ENCODE peak calls at places on chromosomes 6 and 20, in seven cellular contexts. W, G, R, I, M, P and D are unnamed samples.

GRCh38 chr20:62921119-62921687 is 5.1 kb downstream of the DIDO1 start:
- DNase-seq in P (peak), W (peak), R (peak), G (peak), I (peak), M (no peak), D (peak)

GRCh38 chr6:169319561-169319960 is 65.9 kb upstream of the THBS2 start:
- DNase-seq in M (no peak), G (peak), I (no peak), W (no peak), P (no peak), R (no peak), D (no peak)

GRCh38 chr20:36745927-36746659 is at the start of gene NDRG3:
- DNase-seq in R (peak), W (peak), I (peak), P (peak), M (peak), G (peak), D (peak)

GRCh38 chr6:140366991-140367390 is 992.5 kb upstream of the CITED2 start:
- DNase-seq in I (no peak), M (no peak), R (no peak), W (peak), G (peak), P (no peak), D (no peak)

GRCh38 chr6:10193321-10193720 is 221.6 kb downstream of the TFAP2A start:
- DNase-seq in R (no peak), M (no peak), P (no peak), I (no peak), G (no peak), W (no peak), D (no peak)

GRCh38 chr6:161000632-161001031 is 9.1 kb downstream of the MAP3K4 start:
- DNase-seq in W (no peak), I (no peak), P (no peak), G (no peak), R (no peak), M (no peak), D (no peak)

GRCh38 chr20:3470208-3470626 is 601 bp upstream of the ATRN start:
- DNase-seq in W (no peak), I (no peak), R (no peak), G (no peak), M (no peak), P (no peak), D (peak)

GRCh38 chr20:32201977-32202363 is 5.6 kb downstream of the PLAGL2 start:
- DNase-seq in W (no peak), P (no peak), I (no peak), G (peak), M (no peak), R (no peak), D (no peak)

GRCh38 chr20:43536817-43537440 is 21.9 kb upstream of the SGK2 start:
- DNase-seq in G (no peak), W (no peak), I (no peak), P (no peak), R (no peak), M (no peak), D (peak)

GRCh38 chr20:58647814-58648501 is 3.1 kb upstream of the STX16 start:
- DNase-seq in I (no peak), R (no peak), G (peak), W (peak), M (no peak), P (no peak), D (no peak)

GRCh38 chr6:70385931-70386330 is 27.4 kb upstream of the FAM135A start:
- DNase-seq in P (no peak), R (no peak), M (no peak), G (peak), I (no peak), W (no peak), D (no peak)

GRCh38 chr6:34912715-34913464 is 23.8 kb downstream of the ANKS1A start:
- DNase-seq in M (no peak), I (peak), P (no peak), W (peak), G (peak), R (no peak), D (no peak)

GRCh38 chr20:54431545-54431944 is 43.8 kb upstream of the DOK5 start:
- DNase-seq in G (peak), I (no peak), M (no peak), W (no peak), P (no peak), R (no peak), D (no peak)

GRCh38 chr6:44704240-44705150 is 317.0 kb downstream of the CDC5L start:
- DNase-seq in G (no peak), M (no peak), P (no peak), W (no peak), I (no peak), R (no peak), D (no peak)

GRCh38 chr6:132797975-132798819 is at the start of gene SLC18B1:
- DNase-seq in I (peak), M (peak), P (no peak), R (peak), W (no peak), G (no peak), D (peak)

GRCh38 chr20:9835302-9835701 is 3.6 kb downstream of the PAK5 start:
- DNase-seq in P (no peak), R (no peak), G (no peak), W (no peak), M (no peak), I (no peak), D (no peak)

GRCh38 chr20:9837634-9838033 is 1.2 kb downstream of the PAK5 start:
- DNase-seq in R (no peak), G (no peak), I (no peak), W (no peak), P (no peak), M (no peak), D (no peak)

GRCh38 chr20:9839626-9840025 is 750 bp upstream of the PAK5 start:
- DNase-seq in W (no peak), P (no peak), G (no peak), I (no peak), M (no peak), R (no peak), D (no peak)

GRCh38 chr20:9838035-9838377 is 870 bp downstream of the PAK5 start:
- DNase-seq in W (no peak), G (no peak), I (no peak), P (no peak), R (no peak), M (no peak), D (peak)

GRCh38 chr20:9838378-9839295 is at the start of gene PAK5:
- DNase-seq in W (peak), M (no peak), I (no peak), P (peak), G (peak), R (peak), D (peak)
- H3K4me3 ChIP-seq in W (no peak), M (peak), I (no peak), P (peak), G (no peak), R (no peak), D (peak)

GRCh38 chr6:136112262-136112661 is 137.8 kb downstream of the MTFR2 start:
- DNase-seq in R (no peak), W (no peak), G (no peak), M (no peak), I (no peak), P (no peak), D (no peak)

GRCh38 chr6:136114661-136115060 is 135.4 kb downstream of the MTFR2 start:
- DNase-seq in M (no peak), I (no peak), G (no peak), P (no peak), W (no peak), R (no peak), D (no peak)

GRCh38 chr6:136111831-136112230 is 138.3 kb downstream of the MTFR2 start:
- DNase-seq in I (no peak), P (no peak), M (no peak), R (no peak), G (no peak), W (no peak), D (no peak)

GRCh38 chr6:136115941-136116340 is 134.2 kb downstream of the MTFR2 start:
- DNase-seq in P (no peak), R (no peak), M (no peak), W (no peak), G (no peak), I (no peak), D (no peak)

GRCh38 chr6:136113736-136114173 is 136.4 kb downstream of the MTFR2 start:
- DNase-seq in M (peak), I (no peak), W (peak), R (no peak), G (peak), P (no peak), D (peak)
- H3K4me3 ChIP-seq in M (peak), I (no peak), W (no peak), R (no peak), G (no peak), P (no peak), D (no peak)

DNA sequence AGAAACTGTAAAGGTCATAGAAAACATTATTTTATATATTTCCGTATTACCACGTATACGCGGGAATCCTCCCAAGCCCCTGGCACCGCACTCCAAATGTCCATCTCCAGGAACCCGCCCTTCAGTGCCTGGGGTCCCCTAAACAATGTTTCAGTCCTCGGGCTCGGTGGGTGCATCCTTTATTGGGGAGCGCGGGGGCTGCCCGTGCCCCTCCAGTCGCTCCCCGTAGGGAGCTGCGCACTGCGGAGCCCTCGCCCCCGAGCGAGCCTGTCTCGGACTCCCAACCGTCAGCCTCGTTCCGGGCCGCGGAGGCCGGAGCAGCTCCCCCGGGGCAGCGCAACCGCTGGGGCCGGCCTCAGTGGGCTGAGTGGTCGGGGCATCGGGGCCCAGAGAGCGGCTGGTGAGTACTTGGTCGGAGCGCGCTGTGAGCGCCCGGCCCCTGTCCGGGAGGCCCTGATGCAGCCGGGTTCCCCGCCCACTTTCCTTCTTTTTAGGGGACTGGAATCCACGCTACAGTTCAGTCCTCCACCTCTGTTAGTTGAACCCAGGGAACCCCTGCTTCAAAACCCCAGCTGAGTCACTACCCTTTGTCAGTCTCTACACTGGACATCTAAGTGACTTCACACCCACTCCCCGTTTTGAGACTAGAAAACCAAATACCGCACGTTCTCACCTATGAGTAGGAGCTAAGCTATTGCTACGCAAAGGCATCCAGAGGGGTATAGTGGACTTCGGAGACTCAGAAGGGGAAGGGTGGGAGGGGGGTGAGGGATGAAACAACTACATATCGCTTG is at the start of gene DNAH8:
- DNase-seq in G (no peak), P (no peak), R (no peak), M (no peak), I (no peak), W (no peak), D (no peak)
- H3K4me3 ChIP-seq in G (peak), P (no peak), R (no peak), M (peak), I (no peak), W (peak), D (no peak)

GRCh38 chr6:15950962-15951569 is 177.8 kb upstream of the MYLIP start:
- DNase-seq in R (no peak), P (no peak), M (no peak), I (no peak), G (no peak), W (no peak), D (no peak)

GRCh38 chr6:15947436-15947835 is 181.4 kb upstream of the MYLIP start:
- DNase-seq in R (no peak), W (no peak), I (no peak), M (no peak), G (no peak), P (no peak), D (no peak)

GRCh38 chr6:15947923-15948322 is 181.0 kb upstream of the MYLIP start:
- DNase-seq in W (no peak), M (no peak), I (no peak), P (no peak), R (no peak), G (no peak), D (no peak)

GRCh38 chr6:15946701-15947390 is 182.0 kb upstream of the MYLIP start:
- DNase-seq in P (no peak), G (no peak), I (no peak), M (no peak), W (no peak), R (no peak), D (no peak)

DNA sequence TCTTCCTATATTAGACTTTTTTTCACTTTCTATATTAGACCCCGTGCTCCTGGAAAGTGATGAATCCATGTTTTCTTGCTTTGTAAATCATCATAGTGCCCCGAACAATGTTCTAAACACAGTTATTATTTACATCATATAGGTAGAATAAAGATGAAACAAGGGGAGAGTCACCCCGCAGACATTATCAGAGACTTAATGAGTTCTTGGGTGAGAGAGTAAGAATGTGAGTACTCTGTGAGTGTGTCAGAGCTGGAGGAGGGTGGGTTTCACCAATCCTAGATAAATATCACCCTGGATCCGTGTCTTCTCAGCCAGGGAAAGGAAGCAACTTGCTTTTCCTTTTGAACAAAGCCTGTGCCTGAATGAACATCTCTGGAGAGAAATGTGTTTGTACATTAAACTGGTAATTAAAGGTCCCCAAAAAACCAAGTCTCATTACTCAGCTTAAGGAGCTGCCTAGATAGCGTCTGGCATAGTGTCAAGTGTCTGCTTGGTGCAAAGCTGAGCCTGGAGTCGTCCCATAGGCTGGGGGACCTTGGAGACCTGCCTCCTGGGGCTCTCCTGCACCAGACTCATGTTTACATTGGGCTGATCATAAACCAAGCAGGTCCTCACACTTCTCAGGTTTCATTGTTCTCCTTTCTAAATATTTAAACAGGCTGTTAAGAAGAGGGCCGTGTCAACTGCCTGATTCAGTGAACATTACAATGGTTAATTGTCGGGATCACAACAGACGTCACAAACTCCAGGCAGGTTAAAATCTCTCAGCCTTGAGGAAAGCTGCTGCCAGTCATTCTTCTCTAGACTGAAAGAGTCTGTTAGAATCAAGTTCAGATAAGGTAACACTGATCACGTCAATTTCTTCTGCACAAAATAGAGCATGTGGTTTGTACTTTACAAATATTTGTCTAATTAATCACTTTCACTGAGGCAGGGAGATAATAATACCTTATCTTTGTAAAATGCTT is 179.7 kb upstream of the MYLIP start:
- DNase-seq in M (no peak), W (peak), I (no peak), P (peak), R (no peak), G (no peak), D (peak)
- H3K4me3 ChIP-seq in M (no peak), W (no peak), I (no peak), P (no peak), R (no peak), G (no peak), D (no peak)

GRCh38 chr6:90496617-90497016 is 90.3 kb downstream of the MAP3K7 start:
- DNase-seq in G (no peak), M (no peak), I (no peak), P (no peak), W (peak), R (no peak), D (no peak)

GRCh38 chr6:90494067-90494773 is 92.7 kb downstream of the MAP3K7 start:
- DNase-seq in I (no peak), M (no peak), P (no peak), R (no peak), W (no peak), G (no peak), D (no peak)

GRCh38 chr6:90496191-90496590 is 90.7 kb downstream of the MAP3K7 start:
- DNase-seq in W (no peak), G (no peak), P (no peak), M (no peak), I (no peak), R (no peak), D (no peak)

GRCh38 chr6:90493332-90493731 is 93.5 kb downstream of the MAP3K7 start:
- DNase-seq in P (no peak), G (peak), M (no peak), I (no peak), W (no peak), R (no peak), D (no peak)

DNA sequence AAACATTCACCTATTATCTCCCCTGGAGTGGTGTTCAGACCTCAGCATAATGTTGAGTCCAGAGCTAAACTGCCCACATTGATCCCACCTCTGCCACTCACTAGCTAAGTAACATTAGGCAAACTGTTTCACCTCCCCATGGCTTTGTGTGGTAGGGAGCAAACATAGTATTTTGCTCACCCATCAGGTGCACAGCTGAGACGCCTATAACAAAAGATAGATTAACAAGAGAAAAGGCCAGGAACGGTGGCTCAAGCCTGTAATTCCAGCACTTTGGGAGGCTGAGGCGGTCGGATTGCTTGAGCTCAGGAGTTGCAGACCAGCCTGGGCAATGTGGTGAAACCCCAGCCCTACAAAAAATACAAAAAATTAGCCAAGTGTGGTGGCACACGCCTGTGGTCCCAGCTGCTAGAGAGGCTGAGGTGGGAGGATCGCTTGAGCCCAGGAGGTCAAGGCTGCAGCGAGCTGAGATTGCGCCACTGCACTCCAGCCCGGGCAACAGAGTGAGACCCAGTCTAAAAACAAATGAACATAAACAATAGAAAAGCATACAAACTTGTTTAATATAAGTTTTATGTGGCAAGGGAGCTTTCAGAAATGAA is 91.6 kb downstream of the MAP3K7 start:
- DNase-seq in I (no peak), P (no peak), G (no peak), R (no peak), M (no peak), W (no peak), D (no peak)
- H3K4me3 ChIP-seq in I (no peak), P (no peak), G (no peak), R (no peak), M (no peak), W (no peak), D (no peak)

DNA sequence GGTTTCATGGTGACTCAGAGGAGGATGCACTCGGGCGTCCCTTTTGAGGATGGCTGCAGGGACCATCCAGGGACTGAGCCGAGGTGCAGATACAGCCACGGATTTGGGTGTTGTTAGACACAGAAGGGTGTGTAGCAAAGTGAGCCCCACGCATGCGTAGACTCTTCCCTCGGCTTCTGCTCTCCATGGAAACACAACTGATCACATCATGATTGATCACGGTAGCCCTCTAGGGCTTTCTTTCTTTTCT is 606 bp upstream of the ULBP1 start:
- DNase-seq in I (no peak), P (peak), M (no peak), G (no peak), R (no peak), W (peak), D (peak)
- H3K4me3 ChIP-seq in I (no peak), P (peak), M (peak), G (peak), R (no peak), W (peak), D (peak)

GRCh38 chr6:2839982-2840793 is 1.5 kb downstream of the SERPINB1 start:
- DNase-seq in R (no peak), G (no peak), M (no peak), W (no peak), P (no peak), I (no peak), D (peak)
- H3K4me3 ChIP-seq in R (no peak), G (no peak), M (peak), W (peak), P (peak), I (no peak), D (no peak)

DNA sequence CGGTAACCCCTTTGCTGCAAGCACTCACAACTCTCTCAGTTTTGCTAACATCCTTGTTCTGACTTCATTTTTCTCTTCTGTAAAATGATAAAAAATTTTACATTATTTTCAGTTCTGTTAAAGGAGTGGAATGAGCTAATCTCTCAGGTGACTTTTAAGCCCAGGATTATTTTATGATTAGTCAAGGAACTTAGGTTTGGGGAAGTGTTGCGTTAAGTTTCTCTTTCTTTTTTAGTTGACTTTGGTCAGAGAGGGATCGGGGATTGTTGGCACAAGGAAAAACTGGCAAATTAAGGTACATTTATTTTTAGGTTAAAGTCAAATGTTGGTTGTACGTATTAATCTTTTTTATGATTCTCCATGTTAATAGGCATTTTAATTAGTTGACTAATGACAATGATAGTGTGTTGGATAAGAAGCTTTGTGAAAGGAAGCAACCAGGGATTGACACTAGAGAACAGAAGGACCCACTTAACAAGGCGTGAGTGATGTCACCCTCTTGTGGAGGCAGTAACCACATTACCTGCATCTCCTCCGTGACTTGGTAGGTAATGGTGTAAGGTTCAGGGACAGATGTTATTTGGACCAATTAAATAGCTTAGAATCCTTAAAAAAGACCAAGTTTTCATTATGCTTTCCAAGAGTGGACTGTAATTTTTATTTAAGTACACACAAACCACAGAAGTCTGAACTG is 31.6 kb downstream of the CD83 start:
- DNase-seq in W (no peak), G (no peak), M (no peak), I (no peak), P (no peak), R (peak), D (no peak)
- H3K4me3 ChIP-seq in W (no peak), G (no peak), M (no peak), I (no peak), P (no peak), R (no peak), D (no peak)